ENCODE peak calls at places on chromosomes 5 and 9, in ten cellular contexts. G, D, T, F, N, O, W, J, L and Z are unnamed samples.

GRCh38 chr9:24832307-24832706 is 286.6 kb upstream of the IZUMO3 start:
- DNase-seq in G (no peak), D (no peak), T (no peak), F (no peak), N (no peak), O (no peak), W (no peak), J (no peak), L (peak; percentile 68), Z (no peak)

GRCh38 chr9:97907051-97907450 is 15.2 kb downstream of the TRMO start:
- DNase-seq in G (no peak), D (no peak), T (no peak), F (no peak), N (no peak), O (no peak), W (no peak), J (no peak), L (no peak), Z (no peak)

GRCh38 chr9:20200900-20201495 is 412.2 kb upstream of the SLC24A2 start:
- DNase-seq in G (no peak), D (no peak), T (no peak), F (no peak), N (no peak), O (no peak), W (no peak), J (no peak), L (no peak), Z (no peak)

GRCh38 chr9:120186276-120186675 is 393.7 kb downstream of the CDK5RAP2 start:
- DNase-seq in G (no peak), D (no peak), T (no peak), F (no peak), N (no peak), O (no peak), W (no peak), J (no peak), L (no peak), Z (no peak)

GRCh38 chr5:55176176-55176818 is 3.3 kb upstream of the CDC20B start:
- DNase-seq in G (no peak), D (no peak), T (peak; percentile 24), F (peak; percentile 87), N (no peak), O (peak; percentile 3), W (no peak), J (peak; percentile 73), L (peak; percentile 93), Z (no peak)

GRCh38 chr9:131593936-131594665 is 48.8 kb downstream of the PRRT1B start:
- DNase-seq in G (no peak), D (no peak), T (no peak), F (no peak), N (no peak), O (no peak), W (no peak), J (no peak), L (no peak), Z (no peak)

GRCh38 chr9:126788631-126789349 is 16.1 kb upstream of the ZBTB43 start:
- DNase-seq in G (no peak), D (no peak), T (no peak), F (no peak), N (no peak), O (no peak), W (no peak), J (peak; percentile 60), L (no peak), Z (no peak)

GRCh38 chr9:93278164-93278563 is 94.2 kb downstream of the WNK2 start:
- DNase-seq in G (no peak), D (no peak), T (no peak), F (no peak), N (no peak), O (no peak), W (no peak), J (no peak), L (no peak), Z (no peak)

GRCh38 chr5:59393585-59394289 is 499.8 kb downstream of the PDE4D start:
- DNase-seq in G (no peak), D (no peak), T (no peak), F (no peak), N (no peak), O (no peak), W (no peak), J (no peak), L (no peak), Z (no peak)

GRCh38 chr9:37034320-37034937 is 361 bp upstream of the PAX5 start:
- DNase-seq in G (no peak), D (no peak), T (no peak), F (peak; percentile 71), N (peak; percentile 86), O (no peak), W (no peak), J (no peak), L (peak; percentile 83), Z (peak; percentile 75)

GRCh38 chr9:24245988-24246387 is 299.7 kb downstream of the IZUMO3 start:
- DNase-seq in G (no peak), D (peak; percentile 1), T (no peak), F (no peak), N (no peak), O (no peak), W (no peak), J (no peak), L (no peak), Z (no peak)

GRCh38 chr5:6826756-6827155 is 113.5 kb downstream of the TENT4A start:
- DNase-seq in G (no peak), D (no peak), T (no peak), F (no peak), N (no peak), O (no peak), W (no peak), J (no peak), L (no peak), Z (no peak)

GRCh38 chr9:70197384-70198039 is 61.3 kb upstream of the SMC5 start:
- DNase-seq in G (no peak), D (no peak), T (no peak), F (no peak), N (no peak), O (no peak), W (no peak), J (no peak), L (no peak), Z (no peak)

GRCh38 chr9:136538599-136539426 is 7.0 kb downstream of the NOTCH1 start:
- DNase-seq in G (no peak), D (no peak), T (peak; percentile 57), F (no peak), N (no peak), O (peak; percentile 44), W (no peak), J (no peak), L (no peak), Z (peak; percentile 74)

GRCh38 chr9:135670721-135671590 is 7.8 kb downstream of the LCN9 start:
- DNase-seq in G (no peak), D (no peak), T (no peak), F (no peak), N (no peak), O (no peak), W (no peak), J (no peak), L (no peak), Z (no peak)

GRCh38 chr9:120655005-120655622 is 59.2 kb downstream of the MEGF9 start:
- DNase-seq in G (no peak), D (no peak), T (no peak), F (no peak), N (no peak), O (no peak), W (no peak), J (no peak), L (no peak), Z (no peak)

GRCh38 chr9:69193685-69194032 is 19.6 kb downstream of the TJP2 start:
- DNase-seq in G (no peak), D (no peak), T (no peak), F (no peak), N (no peak), O (no peak), W (no peak), J (no peak), L (no peak), Z (no peak)
- TF ChIP-seq CTCF in G (no peak), D (peak; percentile 2), T (no peak), F (no peak), N (no peak), O (no peak), W (no peak), J (no peak), L (peak; percentile 28), Z (no peak)

DNA sequence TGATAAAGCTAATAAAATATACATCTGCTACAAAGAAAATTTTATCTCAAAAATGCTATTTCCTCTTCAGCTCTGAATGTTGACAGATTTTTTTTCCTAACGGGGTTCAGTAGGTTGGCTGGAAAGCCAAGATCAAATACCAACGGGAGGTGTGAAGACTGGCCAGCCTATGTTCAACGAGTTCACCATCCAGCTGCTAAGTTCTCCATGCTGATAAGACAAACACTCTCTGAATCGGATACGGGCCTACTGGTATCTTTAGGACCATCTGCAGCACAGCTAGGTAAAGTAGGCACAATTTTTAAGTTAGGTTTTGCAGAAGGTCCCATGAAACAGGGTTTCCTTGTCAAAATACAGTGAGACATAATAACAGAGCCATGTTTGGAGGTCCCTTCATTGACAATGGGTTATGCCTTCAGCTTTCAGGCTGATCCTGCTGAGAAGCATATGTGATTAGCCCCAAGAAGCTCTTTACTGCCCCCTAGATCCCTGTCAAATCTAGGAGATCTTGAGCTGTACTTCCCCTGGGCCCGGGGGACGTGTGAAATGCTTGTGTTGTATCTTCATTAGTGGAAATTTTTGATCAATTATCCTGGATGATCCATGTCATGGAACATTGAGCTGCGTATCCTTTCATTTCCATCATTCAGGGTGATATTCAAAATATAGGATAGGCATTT is 60.6 kb downstream of the PGM5 start:
- DNase-seq in G (no peak), D (peak; percentile 6), T (no peak), F (peak; percentile 33), N (no peak), O (no peak), W (no peak), J (no peak), L (peak; percentile 65), Z (peak; percentile 20)
- TF ChIP-seq CTCF in G (no peak), D (peak; percentile 4), T (peak; percentile 35), F (peak; percentile 69), N (no peak), O (no peak), W (peak; percentile 27), J (peak; percentile 5), L (peak; percentile 77), Z (peak; percentile 19)

GRCh38 chr5:136743052-136743451 is 377.7 kb upstream of the TRPC7 start:
- DNase-seq in G (no peak), D (no peak), T (no peak), F (no peak), N (no peak), O (no peak), W (no peak), J (no peak), L (no peak), Z (no peak)
- TF ChIP-seq CTCF in G (no peak), D (no peak), T (no peak), F (no peak), N (no peak), O (no peak), W (no peak), J (no peak), L (no peak), Z (no peak)

DNA sequence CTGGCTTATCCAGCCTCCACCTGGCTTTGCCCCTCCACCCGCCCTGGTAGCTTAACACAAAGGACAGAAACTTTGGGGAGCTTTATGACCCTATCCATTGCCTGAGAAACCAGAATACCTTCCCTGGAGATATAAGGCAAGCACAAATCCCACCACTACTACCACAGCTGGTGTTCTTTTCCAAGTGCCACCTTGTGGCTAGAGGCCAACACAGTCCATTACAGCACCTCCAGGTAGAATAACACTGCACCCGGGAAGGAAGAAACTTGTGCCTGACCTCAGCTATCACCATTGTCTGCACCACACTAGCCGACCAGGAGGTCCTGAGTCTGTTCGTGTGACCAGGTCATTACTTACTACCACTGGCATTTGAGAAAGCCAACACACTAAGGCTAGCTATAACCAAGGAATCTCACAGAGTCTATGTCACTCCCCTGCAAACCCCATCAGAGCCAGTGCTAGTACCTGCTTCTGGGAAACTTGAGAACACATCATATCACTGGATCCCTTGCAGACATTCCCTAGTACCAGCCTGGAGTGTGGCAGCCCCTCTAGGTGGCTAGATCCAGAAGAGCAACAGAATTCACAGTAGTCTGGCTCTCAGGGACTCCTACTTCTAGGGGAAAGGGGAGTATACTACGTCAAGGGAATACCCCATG is 74.0 kb upstream of the RUSC2 start:
- DNase-seq in G (no peak), D (no peak), T (no peak), F (peak; percentile 60), N (no peak), O (no peak), W (no peak), J (no peak), L (peak; percentile 80), Z (no peak)
- TF ChIP-seq CTCF in G (no peak), D (no peak), T (no peak), F (peak; percentile 64), N (no peak), O (no peak), W (no peak), J (no peak), L (peak; percentile 76), Z (no peak)